ENCODE peak calls at places on chromosome 17, in six cellular contexts. R, S, T, C, Z and I are unnamed samples.

GRCh38 chr17:66397486-66397885 is 95.1 kb downstream of the PRKCA start:
- DNase-seq in S (no peak), Z (no peak), T (no peak), R (no peak), C (no peak), I (no peak)

GRCh38 chr17:6532441-6532885 is 23.9 kb downstream of the PITPNM3 start:
- DNase-seq in R (no peak), S (no peak), Z (no peak), T (no peak), C (no peak), I (no peak)

GRCh38 chr17:47763913-47764582 is 31.0 kb downstream of the TBX21 start:
- DNase-seq in Z (no peak), R (no peak), C (no peak), S (no peak), T (no peak), I (no peak)

GRCh38 chr17:65268832-65269231 is 131.7 kb downstream of the RGS9 start:
- DNase-seq in S (no peak), R (no peak), C (no peak), Z (no peak), T (no peak), I (no peak)

GRCh38 chr17:29778936-29779811 is 150.9 kb downstream of the SSH2 start:
- DNase-seq in C (peak; percentile 83), T (peak; percentile 72), R (peak; percentile 80), Z (peak; percentile 82), S (peak; percentile 67), I (no peak)

GRCh38 chr17:77308768-77309726 is 168.3 kb downstream of the SEC14L1 start:
- DNase-seq in R (no peak), S (no peak), T (no peak), Z (peak; percentile 52), C (no peak), I (no peak)

GRCh38 chr17:47663997-47664941 is 14.6 kb downstream of the KPNB1 start:
- DNase-seq in S (peak; percentile 44), R (peak; percentile 42), T (peak; percentile 51), C (peak; percentile 64), Z (peak; percentile 44), I (peak; percentile 73)

GRCh38 chr17:69175812-69176517 is 34.3 kb upstream of the ABCA6 start:
- DNase-seq in C (no peak), T (no peak), S (no peak), R (no peak), Z (no peak), I (no peak)

GRCh38 chr17:32909787-32910369 is 18.1 kb upstream of the TMEM98 start:
- DNase-seq in Z (peak; percentile 78), S (peak; percentile 66), T (peak; percentile 88), R (peak; percentile 67), C (peak; percentile 19), I (no peak)

GRCh38 chr17:45361976-45362375 is 45.2 kb upstream of the MAP3K14 start:
- DNase-seq in C (no peak), Z (no peak), T (no peak), S (no peak), R (no peak), I (no peak)

GRCh38 chr17:10292057-10292931 is 80.5 kb downstream of the MYH13 start:
- DNase-seq in C (no peak), Z (peak; percentile 34), T (no peak), R (peak; percentile 58), S (no peak), I (no peak)

GRCh38 chr17:50564916-50565315 is 4.4 kb downstream of the CACNA1G start:
- DNase-seq in T (no peak), S (peak; percentile 84), R (peak; percentile 64), C (peak; percentile 27), Z (peak; percentile 84), I (no peak)

GRCh38 chr17:9144502-9145233 is 123.4 kb downstream of the NTN1 start:
- DNase-seq in C (no peak), R (no peak), S (no peak), Z (no peak), T (no peak), I (no peak)

GRCh38 chr17:49667854-49668253 is 10.0 kb downstream of the SPOP start:
- DNase-seq in R (no peak), C (no peak), S (no peak), T (no peak), Z (no peak), I (no peak)

GRCh38 chr17:33893192-33893591 is 361.9 kb upstream of the CCL2 start:
- DNase-seq in R (no peak), Z (no peak), T (no peak), S (no peak), C (no peak), I (no peak)

GRCh38 chr17:45902892-45903346 is 8.6 kb downstream of the MAPT start:
- DNase-seq in C (no peak), T (peak; percentile 38), R (peak; percentile 45), S (no peak), Z (no peak), I (no peak)

GRCh38 chr17:39674702-39675389 is 6.6 kb downstream of the PNMT start:
- DNase-seq in S (no peak), T (peak; percentile 55), R (peak; percentile 64), C (no peak), Z (no peak), I (no peak)

GRCh38 chr17:39675390-39676082 is 7.3 kb downstream of the PNMT start:
- DNase-seq in R (no peak), C (no peak), T (no peak), Z (no peak), S (no peak), I (no peak)

GRCh38 chr17:39677581-39678339 is 9.5 kb downstream of the PNMT start:
- DNase-seq in T (no peak), S (no peak), C (no peak), Z (no peak), R (peak; percentile 81), I (no peak)

GRCh38 chr17:39677072-39677471 is 8.8 kb downstream of the PNMT start:
- DNase-seq in S (no peak), C (no peak), R (no peak), Z (no peak), T (no peak), I (no peak)

DNA sequence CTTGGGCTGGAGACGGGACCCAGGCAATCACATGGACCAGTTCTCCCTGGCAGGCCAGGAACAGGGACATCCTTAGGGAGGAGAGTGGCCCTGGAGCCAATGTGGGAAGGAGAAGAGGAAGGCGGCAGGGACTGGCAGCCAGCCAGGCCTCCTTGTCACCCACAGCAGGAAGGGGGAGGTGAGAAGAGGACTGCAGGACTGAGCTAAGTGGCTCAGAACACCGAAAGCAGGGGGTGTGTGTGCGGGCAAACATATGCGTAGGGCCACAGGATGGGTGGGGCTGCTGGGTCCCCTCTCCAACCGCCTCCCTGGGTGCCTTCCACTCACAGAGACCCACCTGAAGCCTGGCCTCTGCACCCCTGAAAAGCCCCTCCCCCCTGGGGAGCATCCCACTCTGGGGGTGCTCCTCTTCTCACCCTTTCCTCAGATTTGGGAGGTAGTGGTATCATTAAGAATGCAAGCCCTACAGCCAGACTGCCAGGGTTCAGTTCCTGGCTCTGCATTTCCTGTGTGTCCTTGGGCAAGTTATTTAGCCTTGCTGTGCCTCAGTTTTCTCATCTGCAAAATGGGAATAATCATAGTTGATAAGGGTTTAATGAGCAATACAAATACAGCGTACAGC is 8.1 kb downstream of the PNMT start:
- DNase-seq in T (peak; percentile 57), R (peak; percentile 70), C (peak; percentile 72), S (no peak), Z (no peak), I (no peak)
- H3K27ac ChIP-seq in T (peak overlapping the region; percentile 62), R (peak overlapping the region; percentile 93), C (peak overlapping the region; percentile 17), S (no peak overlapping the region), Z (no peak overlapping the region), I (no peak overlapping the region)

GRCh38 chr17:16573466-16573865 is 4.5 kb upstream of the ZNF287 start:
- DNase-seq in C (no peak), S (no peak), R (no peak), Z (no peak), T (no peak), I (no peak)

GRCh38 chr17:16568541-16569357 is at the start of gene ZNF287:
- DNase-seq in C (peak; percentile 94), R (peak; percentile 96), Z (peak; percentile 94), S (peak; percentile 96), T (peak; percentile 94), I (peak; percentile 93)

DNA sequence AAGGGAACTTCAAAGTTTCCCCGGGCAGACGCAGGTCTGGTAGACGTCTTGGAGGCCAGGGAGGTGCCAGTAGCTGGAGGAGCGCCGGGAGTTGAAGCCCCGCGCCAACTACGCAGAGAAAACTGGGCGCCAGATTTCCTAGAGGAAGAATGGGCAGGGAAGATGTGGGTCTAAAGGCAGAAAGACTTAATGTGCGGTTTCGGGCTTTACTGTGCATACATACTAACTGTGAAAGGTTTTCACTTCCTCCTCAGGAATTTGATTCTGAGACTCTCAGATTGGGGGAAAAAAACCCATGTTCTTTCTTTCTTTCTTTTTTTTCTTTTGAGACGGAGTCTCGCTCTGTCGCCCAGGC is 331 bp upstream of the ZNF287 start:
- DNase-seq in S (no peak), T (no peak), Z (no peak), C (no peak), R (no peak), I (no peak)
- H3K27ac ChIP-seq in S (no peak overlapping the region), T (peak overlapping the region; percentile 66), Z (no peak overlapping the region), C (peak overlapping the region; percentile 82), R (no peak overlapping the region), I (no peak overlapping the region)

DNA sequence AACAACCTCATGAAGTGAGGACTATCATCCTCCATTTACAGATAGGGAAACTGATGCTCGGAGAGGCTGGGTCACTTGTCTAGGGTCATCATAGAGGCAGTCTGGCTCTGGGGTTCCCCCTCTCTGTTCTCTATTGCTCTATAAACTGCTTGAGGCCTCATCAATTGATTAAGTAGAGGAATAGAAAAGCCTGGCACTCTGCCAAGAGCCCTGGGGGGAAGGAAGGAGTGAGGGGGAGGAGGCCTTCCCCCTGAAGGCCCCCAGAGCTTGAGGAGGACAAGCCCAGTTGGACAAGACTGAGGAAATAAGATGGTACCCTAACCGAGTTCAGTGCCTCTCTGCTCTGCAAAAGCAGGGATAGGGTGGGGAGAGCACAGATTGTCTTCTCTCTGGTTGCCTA is 21.0 kb downstream of the SDK2 start:
- DNase-seq in T (no peak), S (no peak), Z (no peak), C (no peak), R (no peak), I (no peak)
- H3K27ac ChIP-seq in T (no peak overlapping the region), S (no peak overlapping the region), Z (no peak overlapping the region), C (no peak overlapping the region), R (no peak overlapping the region), I (no peak overlapping the region)

GRCh38 chr17:55271223-55271571 is 6.4 kb downstream of the HLF start:
- DNase-seq in C (no peak), T (no peak), R (no peak), S (no peak), Z (no peak), I (no peak)

GRCh38 chr17:55266958-55267688 is 2.4 kb downstream of the HLF start:
- DNase-seq in C (no peak), T (no peak), Z (no peak), S (no peak), R (no peak), I (no peak)

GRCh38 chr17:55267777-55268648 is 3.3 kb downstream of the HLF start:
- DNase-seq in R (no peak), Z (no peak), T (no peak), S (no peak), C (no peak), I (no peak)

GRCh38 chr17:55269894-55270293 is 5.1 kb downstream of the HLF start:
- DNase-seq in C (no peak), Z (no peak), S (no peak), T (no peak), R (no peak), I (no peak)

GRCh38 chr17:55268649-55269480 is 4.1 kb downstream of the HLF start:
- DNase-seq in S (no peak), C (no peak), Z (no peak), R (no peak), T (no peak), I (no peak)
- H3K27ac ChIP-seq in S (peak overlapping the region; percentile 31), C (no peak overlapping the region), Z (peak overlapping the region; percentile 88), R (peak overlapping the region; percentile 1), T (peak overlapping the region; percentile 80), I (no peak overlapping the region)